ENCODE peak calls at places on chromosomes 1 and 21, in five cellular contexts. W is GM12878, I is HepG2, U is K562, A is SK-N-SH. H is an unnamed sample.

GRCh38 chr1:188642585-188643168 is 1813.9 kb downstream of the PLA2G4A start:
- DNase-seq in I (no peak), W (no peak), U (no peak), A (no peak), H (no peak)

GRCh38 chr1:156106624-156107488 is 7.7 kb upstream of the LMNA start:
- DNase-seq in I (no peak), A (peak), U (peak), W (no peak), H (no peak)

GRCh38 chr1:8166436-8166835 is 140.3 kb upstream of the ERRFI1 start:
- DNase-seq in W (no peak), U (no peak), I (no peak), A (no peak), H (no peak)

GRCh38 chr1:45656573-45657226 is 29.6 kb downstream of the GPBP1L1 start:
- DNase-seq in W (no peak), U (no peak), A (no peak), I (no peak), H (no peak)

GRCh38 chr1:160800645-160801408 is 4.9 kb downstream of the LY9 start:
- DNase-seq in U (no peak), I (no peak), A (no peak), W (no peak), H (no peak)

GRCh38 chr1:82486969-82487368 is 686.2 kb downstream of the ADGRL2 start:
- DNase-seq in A (no peak), I (no peak), W (no peak), U (no peak), H (no peak)

GRCh38 chr21:34313116-34313515 is 50.7 kb upstream of the KCNE2 start:
- DNase-seq in I (no peak), W (no peak), A (no peak), U (no peak), H (no peak)

GRCh38 chr1:47608296-47608875 is 170.5 kb downstream of the FOXD2 start:
- DNase-seq in A (no peak), U (no peak), I (no peak), W (no peak), H (no peak)

GRCh38 chr1:211729238-211729637 is 53.8 kb upstream of the NEK2 start:
- DNase-seq in I (no peak), U (no peak), W (no peak), A (no peak), H (no peak)

GRCh38 chr1:3017440-3018050 is 3.7 kb upstream of the ACTRT2 start:
- DNase-seq in U (peak), I (no peak), W (no peak), A (no peak), H (no peak)

GRCh38 chr1:92203105-92203504 is 14.6 kb upstream of the C1orf146 start:
- DNase-seq in W (no peak), U (no peak), I (no peak), A (no peak), H (no peak)

GRCh38 chr1:43545686-43546387 is 15.2 kb downstream of the PTPRF start:
- DNase-seq in I (peak), A (peak), U (peak), W (no peak), H (no peak)
- TF ChIP-seq GABPA in I (peak), A (no peak), U (no peak), W (no peak), H (no peak)

DNA sequence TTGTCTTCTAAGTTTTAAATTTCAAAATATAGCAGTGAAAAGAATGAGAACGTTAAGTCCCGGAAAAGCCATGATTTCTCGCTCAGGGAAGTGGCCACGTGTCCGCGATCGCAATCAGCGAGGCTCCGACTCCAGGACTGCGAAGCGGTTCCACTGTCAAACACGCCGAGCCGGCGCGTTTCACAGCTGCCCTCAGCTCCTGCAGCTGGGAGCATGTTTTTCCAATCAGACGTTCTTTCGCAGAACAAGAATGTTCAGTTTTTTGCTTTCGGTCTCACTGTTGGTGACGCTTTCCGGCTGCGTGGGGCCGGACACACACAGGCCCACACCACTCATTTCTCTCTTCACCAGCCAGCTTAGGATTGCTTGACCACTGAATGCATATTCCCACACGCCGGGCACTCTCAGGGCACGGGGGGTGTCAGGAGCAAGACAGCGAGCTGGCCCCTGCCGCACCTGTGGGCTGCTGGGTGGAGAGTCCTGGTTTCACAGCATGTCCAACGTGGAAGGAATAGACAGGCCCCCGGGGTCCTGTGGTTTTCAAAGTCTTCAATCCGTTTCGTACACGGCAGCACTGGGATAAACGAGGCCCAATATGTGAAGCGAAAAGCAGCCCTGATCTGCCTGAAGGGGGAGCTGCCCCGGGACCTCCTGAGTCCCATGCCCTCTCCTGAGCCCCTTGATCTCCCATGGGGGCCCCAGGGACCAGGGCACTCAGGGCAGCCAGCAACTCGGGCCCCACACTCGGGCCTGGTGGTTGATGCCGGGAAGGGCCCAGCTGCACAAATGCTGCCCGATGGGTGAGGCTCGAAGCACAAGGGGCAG is 47.3 kb upstream of the COL18A1 start:
- DNase-seq in A (no peak), I (no peak), U (no peak), W (no peak), H (no peak)
- TF ChIP-seq REST in A (no peak), I (no peak), U (no peak), W (no peak), H (no peak)

DNA sequence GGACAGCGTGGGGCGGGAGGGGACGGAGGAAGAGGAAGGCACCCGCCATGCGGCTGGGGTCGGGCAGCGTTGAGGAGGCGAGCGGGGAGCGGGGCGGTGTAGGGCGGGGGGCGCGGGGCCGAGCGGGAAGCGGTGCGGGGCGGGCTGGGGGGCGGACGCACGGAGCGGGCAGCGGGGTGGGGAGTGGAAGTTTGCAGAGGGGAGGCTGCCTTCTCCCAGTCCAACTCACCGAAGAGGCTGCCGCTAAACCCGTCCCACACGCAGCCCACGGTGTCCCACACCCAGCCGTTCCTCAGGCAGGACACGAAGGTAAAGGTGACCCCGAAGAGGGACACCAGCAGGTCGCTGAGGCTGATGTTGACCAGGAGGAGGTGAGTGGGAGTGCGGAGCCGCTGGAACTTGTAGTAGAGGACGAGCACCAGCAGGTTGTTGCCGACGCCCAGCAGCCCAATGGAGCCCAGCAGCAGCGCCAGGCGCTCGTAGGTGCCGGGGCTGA is 468 bp downstream of the CHML start:
- DNase-seq in A (peak), I (peak), W (no peak), U (peak), H (peak)
- TF ChIP-seq GABPA in A (no peak), I (no peak), W (no peak), U (no peak), H (no peak)

GRCh38 chr1:67632811-67633478 is 52.1 kb upstream of the GADD45A start:
- DNase-seq in W (no peak), I (no peak), A (peak), U (no peak), H (no peak)

GRCh38 chr1:67627906-67628305 is 57.1 kb upstream of the GADD45A start:
- DNase-seq in I (no peak), A (no peak), W (no peak), U (no peak), H (no peak)

GRCh38 chr1:67629370-67630075 is 55.5 kb upstream of the GADD45A start:
- DNase-seq in A (no peak), W (no peak), I (no peak), U (no peak), H (no peak)

GRCh38 chr1:67632356-67632755 is 52.6 kb upstream of the GADD45A start:
- DNase-seq in A (no peak), I (no peak), W (no peak), U (no peak), H (no peak)

DNA sequence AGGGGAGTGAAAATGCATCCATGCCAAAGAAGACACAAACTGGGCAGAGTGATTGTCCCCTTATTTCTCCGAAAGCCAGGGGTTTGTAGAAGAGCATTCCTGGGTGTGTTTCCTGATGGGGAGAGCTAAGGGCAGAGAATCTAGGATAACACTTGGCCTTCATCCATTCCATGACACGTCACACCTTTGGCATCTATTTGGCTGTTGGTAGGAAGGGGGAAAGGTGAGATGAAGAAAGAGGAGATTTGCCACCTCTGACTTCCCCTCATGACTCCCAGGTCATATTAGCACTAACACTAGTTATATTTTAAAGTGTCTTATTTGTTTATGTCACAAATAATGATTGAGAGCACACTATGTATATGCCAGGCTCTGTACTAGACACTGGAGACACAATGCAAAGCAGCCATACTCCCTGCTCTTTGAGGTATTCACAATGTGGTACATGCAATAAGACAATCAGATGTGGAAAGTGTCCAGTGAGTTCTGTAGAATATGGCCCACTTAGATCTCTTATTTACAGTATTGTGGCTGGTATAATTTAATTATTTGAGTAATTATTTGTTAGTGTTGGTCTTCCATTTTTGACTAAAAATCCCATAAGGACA is 54.5 kb upstream of the GADD45A start:
- DNase-seq in I (no peak), A (no peak), W (no peak), U (no peak), H (no peak)
- TF ChIP-seq REST in I (no peak), A (no peak), W (no peak), U (no peak), H (no peak)

GRCh38 chr1:247115141-247115510 is 11.0 kb upstream of the ZNF669 start:
- DNase-seq in U (no peak), W (no peak), I (no peak), A (no peak), H (no peak)

GRCh38 chr1:247115545-247115944 is 11.4 kb upstream of the ZNF669 start:
- DNase-seq in W (no peak), A (peak), U (no peak), I (no peak), H (no peak)

GRCh38 chr1:247119600-247120407 is 15.6 kb upstream of the ZNF669 start:
- DNase-seq in U (no peak), W (no peak), I (no peak), A (no peak), H (no peak)

GRCh38 chr1:247121382-247121781 is 17.2 kb upstream of the ZNF669 start:
- DNase-seq in W (no peak), A (no peak), I (no peak), U (no peak), H (no peak)

DNA sequence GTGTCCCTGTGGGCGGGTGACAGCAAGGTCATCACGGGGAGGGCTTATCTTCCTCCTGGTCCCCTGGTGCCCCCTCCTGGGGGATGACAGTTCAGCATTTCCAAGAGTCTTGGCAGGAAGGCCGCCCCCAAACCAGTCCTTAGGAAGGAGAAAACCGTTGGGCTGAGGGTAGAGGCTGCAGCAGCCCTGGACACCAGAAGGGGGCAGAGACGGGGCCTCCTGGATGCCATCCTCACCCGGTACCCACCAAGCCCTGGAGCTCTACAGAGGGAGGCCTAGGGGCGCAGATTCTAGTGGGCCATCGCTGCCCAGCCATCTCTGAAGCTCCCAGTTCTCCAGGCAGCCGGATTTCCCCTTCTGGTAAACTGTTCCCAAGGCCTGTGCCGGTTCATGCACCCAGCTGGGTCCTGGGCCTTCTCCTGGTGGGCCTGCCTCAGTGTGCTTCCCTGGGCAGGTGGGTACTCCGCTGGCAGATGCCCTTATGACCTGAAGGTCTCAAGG is 14.8 kb upstream of the ZNF669 start:
- DNase-seq in W (no peak), U (peak), A (peak), I (peak), H (peak)
- TF ChIP-seq GABPA in W (no peak), U (no peak), A (no peak), I (no peak), H (no peak)

GRCh38 chr1:41380195-41380594 is 19.0 kb downstream of the FOXO6 start:
- DNase-seq in A (no peak), W (no peak), U (no peak), I (no peak), H (no peak)

GRCh38 chr1:41379741-41380130 is 18.5 kb downstream of the FOXO6 start:
- DNase-seq in A (no peak), I (no peak), U (no peak), W (no peak), H (no peak)

GRCh38 chr1:41382531-41383090 is 21.4 kb downstream of the FOXO6 start:
- DNase-seq in U (no peak), I (no peak), A (peak), W (no peak), H (no peak)

GRCh38 chr1:41381691-41382530 is 20.7 kb downstream of the FOXO6 start:
- DNase-seq in I (no peak), W (no peak), A (peak), U (no peak), H (no peak)

GRCh38 chr1:41380979-41381690 is 19.9 kb downstream of the FOXO6 start:
- DNase-seq in A (peak), I (no peak), U (peak), W (no peak), H (no peak)
- TF ChIP-seq REST in A (no peak), I (no peak), U (no peak), W (no peak), H (no peak)

DNA sequence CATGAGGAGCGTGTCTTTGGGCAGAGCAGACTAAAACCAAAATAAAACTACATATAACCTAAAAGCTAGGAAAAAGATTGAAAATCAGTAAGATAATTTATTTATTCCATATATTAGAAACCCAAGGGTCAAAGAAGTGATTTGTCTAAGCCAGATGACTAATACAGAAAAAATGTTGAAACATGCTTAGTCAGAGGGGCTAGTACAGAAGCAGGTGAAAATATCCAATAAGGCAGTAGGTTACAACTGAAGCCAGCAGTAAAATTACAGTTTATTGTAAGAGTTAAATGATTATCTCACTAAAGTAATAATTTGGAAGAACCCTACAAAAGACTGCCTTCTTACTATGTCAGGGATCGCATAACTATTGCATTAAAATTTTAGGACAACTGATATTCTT is 1190.9 kb upstream of the PRMT6 start:
- DNase-seq in U (no peak), W (no peak), A (no peak), I (no peak), H (no peak)
- TF ChIP-seq GABPA in U (no peak), W (no peak), A (no peak), I (no peak), H (no peak)

GRCh38 chr1:154957258-154957657 is 1.4 kb upstream of the PBXIP1 start:
- DNase-seq in U (no peak), A (no peak), I (no peak), W (no peak), H (no peak)
- TF ChIP-seq REST in U (no peak), A (no peak), I (no peak), W (no peak), H (no peak)

GRCh38 chr1:192576190-192577144 is 894 bp downstream of the RGS1 start:
- DNase-seq in I (no peak), W (no peak), U (no peak), A (no peak), H (no peak)
- TF ChIP-seq GABPA in I (no peak), W (no peak), U (no peak), A (no peak), H (no peak)

DNA sequence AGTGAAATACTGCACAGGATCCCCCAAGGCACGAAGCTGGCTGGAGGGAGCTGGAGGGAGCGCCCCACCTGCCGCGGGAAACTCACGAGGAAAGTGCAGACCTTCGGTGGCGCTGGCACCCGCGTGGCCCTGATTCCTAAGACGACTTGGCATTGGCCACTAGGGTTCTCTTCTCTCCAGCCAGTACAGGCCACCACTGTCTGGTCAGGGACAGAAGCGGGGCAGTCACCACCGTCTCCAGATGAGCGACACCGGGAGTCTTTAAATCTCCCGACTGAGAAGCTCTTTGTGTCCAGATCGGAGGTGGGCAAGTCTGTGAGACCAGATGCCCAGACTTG is 19.2 kb upstream of the CHIA start:
- DNase-seq in U (no peak), W (no peak), I (no peak), A (peak), H (no peak)
- TF ChIP-seq REST in U (no peak), W (no peak), I (no peak), A (no peak), H (no peak)

H was measured in HL-60.